ENCODE peak calls at places on chromosomes 5 and 9, in four cellular contexts. One of them, this sample, is unnamed.

GRCh38 chr9:27150758-27151431 is 41.9 kb downstream of the TEK start:
- DNase-seq in choroid plexus epithelial cell: peak
- DNase-seq in stomach: no peak
- DNase-seq in fibroblast of mammary gland: peak
- DNase-seq in this sample: no peak

GRCh38 chr9:3912260-3912659 is 386.5 kb upstream of the RFX3 start:
- DNase-seq in choroid plexus epithelial cell: peak
- DNase-seq in stomach: no peak
- DNase-seq in fibroblast of mammary gland: no peak
- DNase-seq in this sample: no peak

GRCh38 chr5:34017254-34017653 is 9.4 kb upstream of the AMACR start:
- DNase-seq in choroid plexus epithelial cell: no peak
- DNase-seq in stomach: no peak
- DNase-seq in fibroblast of mammary gland: no peak
- DNase-seq in this sample: no peak

GRCh38 chr5:145887976-145888574 is 15.3 kb upstream of the GRXCR2 start:
- DNase-seq in choroid plexus epithelial cell: peak
- DNase-seq in stomach: peak
- DNase-seq in fibroblast of mammary gland: peak
- DNase-seq in this sample: no peak

GRCh38 chr5:163105456-163105855 is 331.9 kb upstream of the CCNG1 start:
- DNase-seq in choroid plexus epithelial cell: no peak
- DNase-seq in stomach: no peak
- DNase-seq in fibroblast of mammary gland: peak
- DNase-seq in this sample: no peak

GRCh38 chr5:89289604-89290003 is 406.6 kb upstream of the MEF2C start:
- DNase-seq in choroid plexus epithelial cell: peak
- DNase-seq in stomach: no peak
- DNase-seq in fibroblast of mammary gland: peak
- DNase-seq in this sample: no peak

GRCh38 chr9:72292184-72292787 is 72.7 kb downstream of the ZFAND5 start:
- DNase-seq in choroid plexus epithelial cell: peak
- DNase-seq in stomach: no peak
- DNase-seq in fibroblast of mammary gland: peak
- DNase-seq in this sample: no peak

GRCh38 chr9:25350011-25350410 is 328.2 kb downstream of the TUSC1 start:
- DNase-seq in choroid plexus epithelial cell: no peak
- DNase-seq in stomach: no peak
- DNase-seq in fibroblast of mammary gland: no peak
- DNase-seq in this sample: no peak

GRCh38 chr9:124261787-124262595 is 4.2 kb downstream of the NEK6 start:
- DNase-seq in choroid plexus epithelial cell: peak
- DNase-seq in stomach: no peak
- DNase-seq in fibroblast of mammary gland: no peak
- DNase-seq in this sample: no peak

GRCh38 chr9:127765418-127765817 is 13.0 kb downstream of the SH2D3C start:
- DNase-seq in choroid plexus epithelial cell: no peak
- DNase-seq in stomach: no peak
- DNase-seq in fibroblast of mammary gland: no peak
- DNase-seq in this sample: no peak

GRCh38 chr5:52725065-52725746 is 62.5 kb upstream of the ITGA1 start:
- DNase-seq in choroid plexus epithelial cell: peak
- DNase-seq in stomach: peak
- DNase-seq in fibroblast of mammary gland: no peak
- DNase-seq in this sample: no peak

GRCh38 chr5:138932171-138932810 is 57.2 kb upstream of the LRRTM2 start:
- DNase-seq in choroid plexus epithelial cell: no peak
- DNase-seq in stomach: peak
- DNase-seq in fibroblast of mammary gland: no peak
- DNase-seq in this sample: no peak

GRCh38 chr9:119677811-119678530 is 308.7 kb upstream of the BRINP1 start:
- DNase-seq in choroid plexus epithelial cell: no peak
- DNase-seq in stomach: no peak
- DNase-seq in fibroblast of mammary gland: no peak
- DNase-seq in this sample: no peak

GRCh38 chr5:132315529-132316067 is 21.4 kb downstream of the SLC22A4 start:
- DNase-seq in choroid plexus epithelial cell: no peak
- DNase-seq in stomach: no peak
- DNase-seq in fibroblast of mammary gland: no peak
- DNase-seq in this sample: no peak

GRCh38 chr9:76634356-76635054 is 129.7 kb upstream of the PCA3 start:
- DNase-seq in choroid plexus epithelial cell: peak
- DNase-seq in stomach: no peak
- DNase-seq in fibroblast of mammary gland: peak
- DNase-seq in this sample: no peak

GRCh38 chr9:88818495-88819201 is 172.6 kb upstream of the S1PR3 start:
- DNase-seq in choroid plexus epithelial cell: peak
- DNase-seq in stomach: no peak
- DNase-seq in fibroblast of mammary gland: peak
- DNase-seq in this sample: no peak

GRCh38 chr5:135271533-135272310 is 127.3 kb downstream of the MACROH2A1 start:
- DNase-seq in choroid plexus epithelial cell: no peak
- DNase-seq in stomach: no peak
- DNase-seq in fibroblast of mammary gland: peak
- DNase-seq in this sample: no peak

GRCh38 chr5:17964067-17964466 is 329.8 kb downstream of the TAF11L14 start:
- DNase-seq in choroid plexus epithelial cell: no peak
- DNase-seq in stomach: no peak
- DNase-seq in fibroblast of mammary gland: no peak
- DNase-seq in this sample: no peak

GRCh38 chr9:115207003-115207837 is 89.3 kb upstream of the TNC start:
- DNase-seq in choroid plexus epithelial cell: no peak
- DNase-seq in stomach: no peak
- DNase-seq in fibroblast of mammary gland: peak
- DNase-seq in this sample: no peak

GRCh38 chr5:113024298-113024697 is 47.7 kb downstream of the DCP2 start:
- DNase-seq in choroid plexus epithelial cell: no peak
- DNase-seq in stomach: no peak
- DNase-seq in fibroblast of mammary gland: no peak
- DNase-seq in this sample: no peak

GRCh38 chr5:113027015-113027414 is 50.4 kb downstream of the DCP2 start:
- DNase-seq in choroid plexus epithelial cell: no peak
- DNase-seq in stomach: no peak
- DNase-seq in fibroblast of mammary gland: no peak
- DNase-seq in this sample: no peak

GRCh38 chr5:113029614-113030013 is 53.0 kb downstream of the DCP2 start:
- DNase-seq in choroid plexus epithelial cell: peak
- DNase-seq in stomach: no peak
- DNase-seq in fibroblast of mammary gland: peak
- DNase-seq in this sample: no peak

GRCh38 chr5:113025596-113025995 is 49.0 kb downstream of the DCP2 start:
- DNase-seq in choroid plexus epithelial cell: no peak
- DNase-seq in stomach: no peak
- DNase-seq in fibroblast of mammary gland: no peak
- DNase-seq in this sample: no peak

DNA sequence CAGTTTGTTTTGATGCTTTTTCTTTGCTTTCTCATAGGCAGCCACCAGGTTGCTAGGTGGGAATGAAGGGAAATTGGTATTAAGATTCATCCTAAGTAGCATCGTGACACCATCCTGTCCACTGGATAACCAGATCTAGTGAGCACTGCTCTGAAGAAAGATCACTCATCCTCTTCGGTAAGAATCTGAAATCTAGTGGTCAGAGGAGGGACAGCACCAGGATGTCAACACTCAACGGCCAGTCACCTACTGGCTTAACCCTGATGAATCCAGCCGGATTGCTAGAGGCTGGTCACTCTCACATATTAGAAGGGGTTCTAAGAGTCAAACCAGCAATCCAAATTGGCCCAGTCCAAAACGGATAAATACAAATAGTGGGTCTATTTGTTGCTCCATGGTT is 50.8 kb downstream of the DCP2 start:
- DNase-seq in choroid plexus epithelial cell: no peak
- DNase-seq in stomach: no peak
- DNase-seq in fibroblast of mammary gland: no peak
- DNase-seq in this sample: no peak
- TF ChIP-seq CTCF in choroid plexus epithelial cell: no peak
- TF ChIP-seq CTCF in stomach: no peak
- TF ChIP-seq CTCF in fibroblast of mammary gland: no peak
- TF ChIP-seq CTCF in this sample: no peak

GRCh38 chr5:140344683-140345423 is 1.6 kb downstream of the HBEGF start:
- DNase-seq in choroid plexus epithelial cell: no peak
- DNase-seq in stomach: peak
- DNase-seq in fibroblast of mammary gland: peak
- DNase-seq in this sample: no peak
- H3K4me3 ChIP-seq in choroid plexus epithelial cell: no peak
- H3K4me3 ChIP-seq in stomach: peak
- H3K4me3 ChIP-seq in fibroblast of mammary gland: peak
- H3K4me3 ChIP-seq in this sample: peak

DNA sequence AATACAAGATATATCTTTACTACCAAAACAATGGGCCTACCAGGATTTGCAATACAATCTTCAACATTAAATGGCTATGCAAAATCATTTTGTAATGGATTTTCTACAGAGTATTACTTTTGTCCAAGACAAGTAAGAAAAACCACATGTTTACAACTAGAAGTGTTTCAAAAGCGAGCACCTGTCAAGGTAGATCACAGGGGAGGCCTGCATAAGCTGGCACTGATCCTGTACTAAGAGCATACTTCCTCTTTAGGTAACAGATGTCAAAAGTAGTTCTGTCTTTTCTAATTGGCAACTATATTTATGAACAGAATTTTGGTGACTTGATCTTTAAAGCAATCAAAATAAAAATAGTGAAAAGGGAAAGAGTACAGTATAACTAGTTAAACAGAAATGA is 249.0 kb downstream of the MLLT3 start:
- DNase-seq in choroid plexus epithelial cell: no peak
- DNase-seq in stomach: no peak
- DNase-seq in fibroblast of mammary gland: no peak
- DNase-seq in this sample: no peak
- TF ChIP-seq CTCF in choroid plexus epithelial cell: no peak
- TF ChIP-seq CTCF in stomach: no peak
- TF ChIP-seq CTCF in fibroblast of mammary gland: no peak
- TF ChIP-seq CTCF in this sample: no peak

DNA sequence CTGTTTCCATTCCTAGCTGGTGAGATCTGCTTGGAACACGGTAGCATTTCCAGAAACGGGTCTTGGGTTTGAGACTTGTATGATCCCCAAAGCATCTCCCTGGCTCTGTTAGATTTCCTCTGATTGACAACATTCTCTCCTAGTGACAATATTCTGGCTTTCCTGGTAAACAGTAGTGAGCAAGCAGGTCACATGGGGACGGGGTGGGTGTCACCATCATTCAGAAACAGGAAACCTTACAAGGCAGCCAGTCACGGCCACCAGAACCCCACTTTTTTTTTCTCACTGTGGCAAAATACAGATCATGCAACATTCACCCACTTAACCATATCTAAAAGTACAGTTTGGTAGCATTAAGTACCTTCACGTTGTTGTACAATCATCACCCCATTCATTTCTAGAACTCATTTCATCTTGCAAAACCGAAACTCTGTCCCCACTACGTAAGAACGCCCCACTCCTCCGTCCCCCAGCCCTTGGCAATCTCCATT is 90.1 kb upstream of the LMX1B start:
- DNase-seq in choroid plexus epithelial cell: no peak
- DNase-seq in stomach: no peak
- DNase-seq in fibroblast of mammary gland: peak
- DNase-seq in this sample: no peak
- H3K4me3 ChIP-seq in choroid plexus epithelial cell: no peak
- H3K4me3 ChIP-seq in stomach: no peak
- H3K4me3 ChIP-seq in fibroblast of mammary gland: no peak
- H3K4me3 ChIP-seq in this sample: no peak

DNA sequence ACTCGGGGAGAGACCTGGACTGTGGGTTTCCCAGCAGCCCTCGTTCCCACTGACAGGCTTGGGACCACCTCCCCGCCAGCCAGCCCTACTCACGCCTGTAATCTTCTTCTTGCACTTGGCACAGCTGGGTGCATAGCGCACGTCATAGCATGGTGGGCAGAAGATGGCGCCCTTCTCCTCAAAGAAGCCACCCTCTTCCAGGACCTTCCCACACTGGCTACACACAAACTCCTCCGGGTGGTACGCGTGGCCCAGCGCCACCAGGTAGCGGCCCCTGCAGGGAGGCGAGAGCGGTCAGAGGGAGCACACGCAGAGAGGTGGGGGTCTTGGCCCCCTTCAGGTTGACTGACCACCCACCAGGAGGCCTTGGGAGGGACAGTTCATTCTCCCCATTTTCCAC is 9.4 kb downstream of the PDLIM7 start:
- DNase-seq in choroid plexus epithelial cell: no peak
- DNase-seq in stomach: no peak
- DNase-seq in fibroblast of mammary gland: no peak
- DNase-seq in this sample: no peak
- TF ChIP-seq CTCF in choroid plexus epithelial cell: no peak
- TF ChIP-seq CTCF in stomach: no peak
- TF ChIP-seq CTCF in fibroblast of mammary gland: no peak
- TF ChIP-seq CTCF in this sample: no peak

GRCh38 chr5:6717247-6717646 is 4.0 kb downstream of the TENT4A start:
- DNase-seq in choroid plexus epithelial cell: no peak
- DNase-seq in stomach: no peak
- DNase-seq in fibroblast of mammary gland: no peak
- DNase-seq in this sample: no peak

GRCh38 chr5:6715271-6715670 is 2.0 kb downstream of the TENT4A start:
- DNase-seq in choroid plexus epithelial cell: no peak
- DNase-seq in stomach: no peak
- DNase-seq in fibroblast of mammary gland: no peak
- DNase-seq in this sample: no peak

GRCh38 chr5:6715758-6716633 is 2.8 kb downstream of the TENT4A start:
- DNase-seq in choroid plexus epithelial cell: no peak
- DNase-seq in stomach: no peak
- DNase-seq in fibroblast of mammary gland: no peak
- DNase-seq in this sample: no peak

GRCh38 chr5:6717687-6718086 is 4.5 kb downstream of the TENT4A start:
- DNase-seq in choroid plexus epithelial cell: no peak
- DNase-seq in stomach: no peak
- DNase-seq in fibroblast of mammary gland: no peak
- DNase-seq in this sample: no peak

DNA sequence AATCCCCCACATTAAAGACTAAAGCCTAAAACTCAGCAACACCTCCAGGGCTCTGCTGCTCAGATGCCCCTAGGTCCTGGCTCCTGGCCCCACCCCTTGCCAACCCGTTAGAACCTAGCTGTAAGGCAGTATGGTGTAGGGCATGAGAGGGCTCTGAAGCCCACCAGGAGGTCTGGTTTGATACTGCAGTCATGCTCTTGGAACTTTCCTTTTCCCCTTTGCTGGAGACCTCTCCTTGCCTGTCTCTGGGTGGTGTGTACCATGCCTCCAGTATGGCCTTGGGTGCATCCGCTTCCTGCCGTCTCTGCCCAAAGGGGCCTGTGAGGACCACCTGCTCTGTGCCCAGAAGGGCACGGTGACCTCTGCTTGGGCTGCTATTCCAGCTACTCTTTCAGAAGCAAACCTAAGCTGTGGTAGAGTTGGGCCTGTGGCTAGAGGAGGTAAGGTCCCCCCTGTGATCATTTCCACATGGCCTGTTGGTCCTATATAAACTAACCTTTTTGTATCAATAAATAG is 3.5 kb downstream of the TENT4A start:
- DNase-seq in choroid plexus epithelial cell: no peak
- DNase-seq in stomach: no peak
- DNase-seq in fibroblast of mammary gland: no peak
- DNase-seq in this sample: no peak
- H3K4me3 ChIP-seq in choroid plexus epithelial cell: no peak
- H3K4me3 ChIP-seq in stomach: peak
- H3K4me3 ChIP-seq in fibroblast of mammary gland: no peak
- H3K4me3 ChIP-seq in this sample: peak

DNA sequence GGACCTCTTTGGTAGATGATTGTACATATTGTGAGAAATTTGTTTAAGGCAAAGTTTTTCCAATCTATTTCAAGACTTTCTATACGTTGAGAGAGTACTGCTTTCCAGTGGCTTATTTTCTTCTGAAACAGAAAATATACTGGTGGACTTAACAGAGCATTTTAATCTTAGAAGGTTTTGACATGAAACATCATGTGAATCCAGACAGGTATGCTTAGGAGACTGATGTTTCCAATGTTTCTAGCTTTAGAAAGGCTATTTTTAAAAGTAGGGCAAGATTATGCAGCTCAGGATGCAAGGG is 71.0 kb downstream of the PIK3R1 start:
- DNase-seq in choroid plexus epithelial cell: no peak
- DNase-seq in stomach: no peak
- DNase-seq in fibroblast of mammary gland: no peak
- DNase-seq in this sample: no peak
- TF ChIP-seq CTCF in choroid plexus epithelial cell: no peak
- TF ChIP-seq CTCF in stomach: no peak
- TF ChIP-seq CTCF in fibroblast of mammary gland: no peak
- TF ChIP-seq CTCF in this sample: peak

This sample was measured in dorsolateral prefrontal cortex.